ENCODE peak calls at places on chromosomes 4 and X, in six cellular contexts. K, Y, E, O, X and C are unnamed samples.

GRCh38 chr4:109848501-109848900 is 594 bp downstream of the LRIT3 start:
- DNase-seq in X (no peak), O (no peak), E (no peak), K (no peak), Y (no peak), C (no peak)

GRCh38 chr4:3461515-3462291 is 1.4 kb upstream of the DOK7 start:
- DNase-seq in Y (no peak), O (no peak), X (no peak), K (peak; percentile 12), E (no peak), C (peak; percentile 87)

GRCh38 chr4:73832651-73833237 is 3.7 kb upstream of the CXCL6 start:
- DNase-seq in Y (no peak), O (no peak), K (no peak), X (peak; percentile 83), E (no peak), C (peak; percentile 31)

GRCh38 chr4:76694056-76694455 is 203.9 kb downstream of the SOWAHB start:
- DNase-seq in O (no peak), E (no peak), K (no peak), Y (no peak), X (no peak), C (no peak)

GRCh38 chrX:130264573-130264972 is 4.1 kb downstream of the ZNF280C start:
- DNase-seq in E (no peak), O (no peak), K (no peak), Y (no peak), X (no peak), C (no peak)

GRCh38 chrX:40157228-40158035 is 59.7 kb upstream of the BCOR start:
- DNase-seq in X (no peak), E (no peak), Y (no peak), O (no peak), K (no peak), C (peak; percentile 46)

GRCh38 chr4:118964891-118965411 is 76.3 kb downstream of the SYNPO2 start:
- DNase-seq in K (no peak), X (no peak), E (no peak), O (no peak), Y (no peak), C (no peak)

GRCh38 chr4:158538911-158539310 is 17.2 kb downstream of the RXFP1 start:
- DNase-seq in K (no peak), E (no peak), O (no peak), X (no peak), Y (no peak), C (peak; percentile 46)

GRCh38 chr4:2830632-2831610 is 12.7 kb upstream of the ADD1 start:
- DNase-seq in X (no peak), O (no peak), E (no peak), K (no peak), Y (no peak), C (no peak)

GRCh38 chr4:17066972-17067371 is 168.5 kb upstream of the LDB2 start:
- DNase-seq in X (no peak), K (peak; percentile 22), Y (peak; percentile 3), E (no peak), O (no peak), C (no peak)

GRCh38 chrX:110087485-110088356 is 84.8 kb downstream of the TMEM164 start:
- DNase-seq in Y (peak; percentile 71), X (no peak), K (peak; percentile 74), E (no peak), O (no peak), C (peak; percentile 83)

GRCh38 chr4:38664704-38665401 is 854 bp downstream of the KLF3 start:
- DNase-seq in E (no peak), Y (no peak), K (peak; percentile 67), O (peak; percentile 52), X (peak; percentile 84), C (peak; percentile 74)

GRCh38 chrX:10079155-10079711 is 77.5 kb upstream of the CLCN4 start:
- DNase-seq in X (no peak), K (no peak), E (no peak), Y (no peak), O (peak; percentile 20), C (no peak)

GRCh38 chr4:73257995-73258667 is 467 bp downstream of the ANKRD17 start:
- DNase-seq in X (peak; percentile 75), E (no peak), K (peak; percentile 59), O (peak; percentile 53), Y (peak; percentile 8), C (peak; percentile 69)

GRCh38 chrX:39855748-39856129 is 242.0 kb downstream of the BCOR start:
- DNase-seq in X (peak; percentile 78), Y (peak; percentile 28), K (peak; percentile 24), E (peak; percentile 77), O (no peak), C (peak; percentile 77)

GRCh38 chr4:163649557-163650091 is 155.1 kb downstream of the TMA16 start:
- DNase-seq in Y (no peak), O (no peak), K (no peak), X (no peak), E (no peak), C (no peak)

GRCh38 chr4:182922551-182923284 is 5.5 kb upstream of the DCTD start:
- DNase-seq in Y (no peak), X (no peak), O (no peak), K (no peak), E (no peak), C (no peak)

GRCh38 chr4:144787365-144788263 is 141.7 kb downstream of the HHIP start:
- DNase-seq in Y (peak; percentile 7), E (no peak), K (peak; percentile 61), X (peak; percentile 25), O (peak; percentile 34), C (peak; percentile 41)

GRCh38 chr4:156820931-156821330 is 150.7 kb downstream of the PDGFC start:
- DNase-seq in K (no peak), O (no peak), E (no peak), Y (no peak), X (no peak), C (no peak)

GRCh38 chr4:87270144-87270543 is 49.7 kb upstream of the KLHL8 start:
- DNase-seq in X (peak; percentile 53), Y (peak; percentile 27), O (peak; percentile 62), K (peak; percentile 31), E (no peak), C (peak; percentile 60)

GRCh38 chrX:119391279-119391678 is 7.9 kb upstream of the SLC25A43 start:
- DNase-seq in X (peak; percentile 24), Y (peak; percentile 49), E (no peak), K (peak; percentile 34), O (peak; percentile 22), C (peak; percentile 46)

GRCh38 chr4:78876568-78877320 is 62.5 kb downstream of the PAQR3 start:
- DNase-seq in X (no peak), Y (no peak), E (no peak), K (no peak), O (no peak), C (peak; percentile 34)

GRCh38 chr4:101621120-101621519 is 169.4 kb upstream of the BANK1 start:
- DNase-seq in X (no peak), E (no peak), O (no peak), Y (no peak), K (no peak), C (no peak)

GRCh38 chr4:124641715-124642380 is 70.7 kb downstream of the ANKRD50 start:
- DNase-seq in Y (peak; percentile 2), K (peak; percentile 86), E (no peak), O (no peak), X (peak; percentile 33), C (peak; percentile 34)

GRCh38 chrX:17559728-17560379 is 177.4 kb upstream of the SCML1 start:
- DNase-seq in Y (peak; percentile 30), X (no peak), K (peak; percentile 59), O (no peak), E (no peak), C (no peak)

GRCh38 chr4:85725727-85726170 is 250.8 kb downstream of the ARHGAP24 start:
- DNase-seq in Y (no peak), X (peak; percentile 67), K (peak; percentile 30), E (peak; percentile 60), O (no peak), C (peak; percentile 81)

GRCh38 chr4:57098945-57099344 is 11.2 kb downstream of the IGFBP7 start:
- DNase-seq in E (no peak), O (no peak), K (no peak), Y (no peak), X (no peak), C (no peak)

GRCh38 chrX:106707771-106708454 is 18.6 kb upstream of the RNF128 start:
- DNase-seq in K (no peak), O (no peak), E (no peak), Y (peak; percentile 21), X (no peak), C (no peak)

GRCh38 chr4:19772581-19772980 is 479.1 kb upstream of the SLIT2 start:
- DNase-seq in K (no peak), X (no peak), Y (no peak), O (no peak), E (no peak), C (no peak)

GRCh38 chr4:100022792-100023222 is 72.7 kb upstream of the H2AZ1 start:
- DNase-seq in K (no peak), X (no peak), Y (no peak), E (no peak), O (no peak), C (no peak)

DNA sequence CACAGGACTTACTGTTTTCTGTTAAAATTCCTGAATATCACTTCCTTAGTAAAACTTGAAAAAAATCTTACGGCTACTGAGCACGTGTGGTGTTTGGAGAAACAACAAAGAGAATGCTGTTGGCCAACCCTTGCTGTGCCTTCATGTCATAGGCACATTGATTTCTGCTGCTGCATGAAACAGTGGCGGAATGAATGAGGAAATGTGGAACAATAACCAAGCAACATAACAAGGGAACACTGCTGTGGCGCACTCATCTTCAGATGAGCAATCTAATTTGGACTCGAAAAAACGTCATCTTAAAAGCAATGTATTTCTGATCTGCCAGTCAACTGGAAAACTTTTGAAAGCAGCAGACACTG is 51.5 kb downstream of the PROM1 start:
- DNase-seq in O (peak; percentile 13), E (no peak), X (no peak), Y (no peak), K (peak; percentile 50), C (no peak)
- TF ChIP-seq MYC in O (no peak), E (no peak), X (no peak), Y (no peak), K (no peak), C (no peak)

GRCh38 chr4:169068423-169068822 is 58.4 kb upstream of the CBR4 start:
- DNase-seq in E (no peak), K (no peak), Y (no peak), O (peak; percentile 39), X (peak; percentile 8), C (no peak)
- TF ChIP-seq CTCF in E (no peak), K (no peak), Y (no peak), O (peak; percentile 73), X (no peak), C (no peak)

GRCh38 chr4:138890921-138891570 is 124.5 kb upstream of the NOCT start:
- DNase-seq in X (no peak), O (no peak), E (no peak), Y (no peak), K (no peak), C (no peak)
- TF ChIP-seq MAX in X (no peak), O (no peak), E (no peak), Y (no peak), K (no peak), C (no peak)

DNA sequence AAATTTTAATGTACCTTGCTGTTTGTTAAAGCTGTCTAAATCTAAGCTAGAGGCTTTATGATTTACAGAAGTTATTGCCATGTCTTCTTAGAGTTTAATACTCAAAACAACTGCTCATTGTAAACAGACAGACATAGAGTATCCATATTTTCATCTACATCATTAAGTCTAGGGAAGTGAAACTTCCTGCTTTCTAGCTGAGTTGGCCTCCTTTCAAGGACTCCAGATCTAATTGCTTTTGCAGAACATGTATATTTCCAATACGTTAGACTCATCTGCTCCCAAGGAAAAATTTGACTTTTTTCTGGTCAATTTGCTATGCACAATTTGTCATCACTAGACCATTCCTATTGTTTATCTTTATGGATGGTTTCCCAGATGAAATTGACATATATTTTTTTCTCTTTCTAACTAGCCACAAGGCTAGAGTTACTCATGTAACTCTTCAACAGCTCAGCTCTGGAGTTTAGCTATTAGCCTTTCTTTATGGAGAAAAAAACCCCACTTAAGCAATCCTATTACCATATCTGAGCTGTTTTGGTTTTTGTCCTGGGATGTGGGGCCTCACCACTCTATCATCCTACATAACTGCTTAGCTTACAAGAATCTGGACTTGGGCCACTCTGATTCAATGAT is 122.9 kb downstream of the PPA2 start:
- DNase-seq in O (no peak), X (no peak), K (peak; percentile 43), Y (no peak), E (no peak), C (peak; percentile 8)
- TF ChIP-seq MYC in O (no peak), X (no peak), K (no peak), Y (no peak), E (no peak), C (no peak)